ENCODE peak calls at places on chromosomes 5 and 9, in ten cellular contexts. B is CD4-positive, CD25-positive, alpha-beta regulatory T cell; E is heart right ventricle; A is A549; Z is CD8-positive, alpha-beta memory T cell; P is GM23338; J is spleen; S is aorta; L is fibroblast of lung; G is hepatocyte. Y is an unnamed sample.

GRCh38 chr9:124286292-124286931 is 28.7 kb downstream of the NEK6 start:
- DNase-seq in B (no peak), E (no peak), A (peak), Z (peak), P (no peak), J (no peak), S (no peak), L (peak), G (peak), Y (no peak)

GRCh38 chr5:151597749-151598148 is 6.6 kb upstream of the FAT2 start:
- DNase-seq in B (no peak), E (no peak), A (no peak), Z (no peak), P (peak), J (no peak), S (peak), L (no peak), G (no peak), Y (no peak)

GRCh38 chr5:14806452-14806851 is 65.1 kb downstream of the ANKH start:
- DNase-seq in B (no peak), E (peak), A (no peak), Z (no peak), P (no peak), J (no peak), S (peak), L (peak), G (no peak), Y (no peak)

GRCh38 chr5:13328316-13328715 is 616.2 kb downstream of the DNAH5 start:
- DNase-seq in B (no peak), E (no peak), A (no peak), Z (no peak), P (no peak), J (no peak), S (no peak), L (peak), G (no peak), Y (no peak)

GRCh38 chr5:180128671-180129261 is 57.2 kb upstream of the RNF130 start:
- DNase-seq in B (no peak), E (no peak), A (no peak), Z (no peak), P (no peak), J (peak), S (no peak), L (no peak), G (peak), Y (no peak)

GRCh38 chr9:104429147-104429546 is 74.9 kb upstream of the OR13F1 start:
- DNase-seq in B (no peak), E (no peak), A (no peak), Z (no peak), P (no peak), J (peak), S (no peak), L (no peak), G (no peak), Y (no peak)

GRCh38 chr9:34684145-34684544 is 6.9 kb downstream of the CCL19 start:
- DNase-seq in B (no peak), E (no peak), A (no peak), Z (no peak), P (no peak), J (no peak), S (no peak), L (no peak), G (no peak), Y (no peak)

GRCh38 chr9:82209797-82210470 is 221.4 kb downstream of the SPATA31D1 start:
- DNase-seq in B (no peak), E (no peak), A (no peak), Z (no peak), P (no peak), J (no peak), S (no peak), L (no peak), G (no peak), Y (no peak)

GRCh38 chr9:91182831-91183230 is 178.9 kb downstream of the AUH start:
- DNase-seq in B (no peak), E (no peak), A (no peak), Z (no peak), P (no peak), J (no peak), S (no peak), L (no peak), G (no peak), Y (no peak)

GRCh38 chr5:59325070-59325469 is 568.5 kb downstream of the PDE4D start:
- DNase-seq in B (no peak), E (no peak), A (no peak), Z (no peak), P (no peak), J (no peak), S (no peak), L (no peak), G (no peak), Y (no peak)

GRCh38 chr5:100789641-100790160 is 113.4 kb downstream of the ST8SIA4 start:
- DNase-seq in B (no peak), E (no peak), A (no peak), Z (no peak), P (no peak), J (no peak), S (no peak), L (no peak), G (no peak), Y (no peak)

GRCh38 chr9:1978941-1979340 is 36.2 kb upstream of the SMARCA2 start:
- DNase-seq in B (no peak), E (no peak), A (no peak), Z (no peak), P (no peak), J (no peak), S (no peak), L (peak), G (peak), Y (peak)

GRCh38 chr5:58687595-58687994 is 104.7 kb downstream of the RAB3C start:
- DNase-seq in B (no peak), E (no peak), A (no peak), Z (no peak), P (no peak), J (no peak), S (no peak), L (no peak), G (no peak), Y (no peak)

GRCh38 chr5:89470658-89471057 is 587.7 kb upstream of the MEF2C start:
- DNase-seq in B (no peak), E (no peak), A (no peak), Z (no peak), P (no peak), J (no peak), S (no peak), L (no peak), G (no peak), Y (no peak)

GRCh38 chr9:6955251-6955921 is 197.6 kb downstream of the KDM4C start:
- DNase-seq in B (no peak), E (no peak), A (no peak), Z (no peak), P (peak), J (no peak), S (no peak), L (peak), G (peak), Y (no peak)

GRCh38 chr5:127012933-127013332 is 17.4 kb downstream of the MARCHF3 start:
- DNase-seq in B (no peak), E (no peak), A (no peak), Z (no peak), P (no peak), J (no peak), S (no peak), L (peak), G (no peak), Y (no peak)

GRCh38 chr5:102561894-102562760 is 63.3 kb upstream of the SLCO6A1 start:
- DNase-seq in B (no peak), E (peak), A (peak), Z (no peak), P (peak), J (no peak), S (peak), L (no peak), G (peak), Y (no peak)

GRCh38 chr5:36734422-36734821 is 128.0 kb downstream of the SLC1A3 start:
- DNase-seq in B (no peak), E (no peak), A (peak), Z (no peak), P (peak), J (no peak), S (no peak), L (peak), G (peak), Y (no peak)

GRCh38 chr5:127830157-127830556 is 127.0 kb downstream of the CCDC192 start:
- DNase-seq in B (no peak), E (no peak), A (no peak), Z (no peak), P (no peak), J (no peak), S (no peak), L (peak), G (no peak), Y (no peak)

GRCh38 chr5:150604894-150605440 is 35.5 kb upstream of the SYNPO start:
- DNase-seq in B (no peak), E (no peak), A (no peak), Z (no peak), P (no peak), J (peak), S (peak), L (no peak), G (no peak), Y (no peak)

GRCh38 chr5:86971034-86971511 is 296.6 kb upstream of the RASA1 start:
- DNase-seq in B (no peak), E (no peak), A (peak), Z (no peak), P (peak), J (no peak), S (no peak), L (peak), G (no peak), Y (no peak)

GRCh38 chr5:54628049-54628448 is 110.5 kb downstream of the SNX18 start:
- DNase-seq in B (no peak), E (no peak), A (no peak), Z (no peak), P (no peak), J (no peak), S (no peak), L (no peak), G (peak), Y (no peak)

GRCh38 chr9:131043097-131043496 is 34.1 kb downstream of the LAMC3 start:
- DNase-seq in B (no peak), E (no peak), A (no peak), Z (no peak), P (no peak), J (no peak), S (no peak), L (no peak), G (peak), Y (no peak)

GRCh38 chr9:4222357-4222756 is 77.5 kb downstream of the GLIS3 start:
- DNase-seq in B (no peak), E (no peak), A (peak), Z (no peak), P (no peak), J (no peak), S (no peak), L (peak), G (no peak), Y (no peak)

GRCh38 chr9:4223434-4223833 is 76.4 kb downstream of the GLIS3 start:
- DNase-seq in B (no peak), E (no peak), A (no peak), Z (no peak), P (no peak), J (no peak), S (no peak), L (no peak), G (no peak), Y (no peak)

GRCh38 chr9:4221936-4222335 is 77.9 kb downstream of the GLIS3 start:
- DNase-seq in B (no peak), E (no peak), A (no peak), Z (no peak), P (no peak), J (no peak), S (no peak), L (no peak), G (no peak), Y (no peak)

GRCh38 chr9:4224181-4224580 is 75.7 kb downstream of the GLIS3 start:
- DNase-seq in B (no peak), E (no peak), A (no peak), Z (no peak), P (no peak), J (no peak), S (no peak), L (no peak), G (no peak), Y (no peak)

GRCh38 chr9:4220361-4220760 is 79.5 kb downstream of the GLIS3 start:
- DNase-seq in B (no peak), E (no peak), A (no peak), Z (no peak), P (no peak), J (no peak), S (no peak), L (peak), G (no peak), Y (no peak)
- H3K27ac ChIP-seq in B (no peak), E (no peak), A (no peak), Z (no peak), P (no peak), J (no peak), S (no peak), L (no peak), G (no peak), Y (no peak)

GRCh38 chr9:76181781-76182180 is 212.4 kb downstream of the RFK start:
- DNase-seq in B (no peak), E (no peak), A (no peak), Z (no peak), P (no peak), J (no peak), S (no peak), L (no peak), G (no peak), Y (no peak)

GRCh38 chr9:76176176-76176575 is 218.1 kb downstream of the RFK start:
- DNase-seq in B (no peak), E (no peak), A (no peak), Z (no peak), P (no peak), J (no peak), S (no peak), L (no peak), G (no peak), Y (no peak)

GRCh38 chr9:76177924-76178323 is 216.3 kb downstream of the RFK start:
- DNase-seq in B (no peak), E (no peak), A (no peak), Z (no peak), P (no peak), J (no peak), S (no peak), L (no peak), G (no peak), Y (no peak)

GRCh38 chr9:76181020-76181641 is 213.1 kb downstream of the RFK start:
- DNase-seq in B (no peak), E (no peak), A (peak), Z (no peak), P (no peak), J (no peak), S (no peak), L (peak), G (peak), Y (no peak)

GRCh38 chr9:76180541-76180940 is 213.7 kb downstream of the RFK start:
- DNase-seq in B (no peak), E (no peak), A (peak), Z (no peak), P (peak), J (no peak), S (no peak), L (peak), G (peak), Y (no peak)
- H3K27ac ChIP-seq in B (no peak), E (no peak), A (no peak), Z (no peak), P (no peak), J (no peak), S (no peak), L (no peak), G (peak), Y (peak)

DNA sequence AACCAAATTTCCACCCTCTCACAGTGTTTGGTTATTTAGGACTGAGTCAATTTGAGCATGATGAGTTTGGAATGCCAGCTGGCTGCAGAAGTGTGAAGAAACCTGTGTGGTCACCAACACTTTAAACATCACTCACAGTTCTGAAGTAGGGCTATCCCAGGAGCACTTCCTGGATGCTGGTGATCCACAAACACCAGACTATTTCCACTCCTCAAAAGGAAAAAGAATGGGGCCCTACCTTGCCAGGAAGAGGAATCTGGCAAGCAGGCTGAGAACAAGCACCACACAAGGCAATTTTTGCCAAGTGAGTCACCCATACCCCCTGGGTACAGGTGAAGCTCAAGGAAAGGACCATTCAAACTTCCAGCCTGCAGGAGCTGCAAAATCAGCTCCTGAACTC is 294.2 kb upstream of the PTGER4 start:
- DNase-seq in B (no peak), E (no peak), A (peak), Z (no peak), P (no peak), J (no peak), S (no peak), L (peak), G (no peak), Y (no peak)
- H3K27ac ChIP-seq in B (no peak), E (no peak), A (peak), Z (no peak), P (no peak), J (no peak), S (no peak), L (no peak), G (no peak), Y (no peak)

GRCh38 chr5:132497488-132497997 is 7.0 kb upstream of the IRF1 start:
- DNase-seq in B (no peak), E (peak), A (peak), Z (peak), P (peak), J (peak), S (peak), L (peak), G (peak), Y (peak)

GRCh38 chr5:132495672-132496630 is 5.4 kb upstream of the IRF1 start:
- DNase-seq in B (peak), E (peak), A (peak), Z (peak), P (peak), J (peak), S (peak), L (peak), G (peak), Y (peak)

GRCh38 chr5:132495063-132495671 is 4.6 kb upstream of the IRF1 start:
- DNase-seq in B (no peak), E (no peak), A (no peak), Z (peak), P (no peak), J (peak), S (no peak), L (no peak), G (peak), Y (no peak)

GRCh38 chr5:132498152-132498551 is 7.6 kb upstream of the IRF1 start:
- DNase-seq in B (no peak), E (peak), A (peak), Z (peak), P (no peak), J (peak), S (peak), L (peak), G (peak), Y (no peak)

DNA sequence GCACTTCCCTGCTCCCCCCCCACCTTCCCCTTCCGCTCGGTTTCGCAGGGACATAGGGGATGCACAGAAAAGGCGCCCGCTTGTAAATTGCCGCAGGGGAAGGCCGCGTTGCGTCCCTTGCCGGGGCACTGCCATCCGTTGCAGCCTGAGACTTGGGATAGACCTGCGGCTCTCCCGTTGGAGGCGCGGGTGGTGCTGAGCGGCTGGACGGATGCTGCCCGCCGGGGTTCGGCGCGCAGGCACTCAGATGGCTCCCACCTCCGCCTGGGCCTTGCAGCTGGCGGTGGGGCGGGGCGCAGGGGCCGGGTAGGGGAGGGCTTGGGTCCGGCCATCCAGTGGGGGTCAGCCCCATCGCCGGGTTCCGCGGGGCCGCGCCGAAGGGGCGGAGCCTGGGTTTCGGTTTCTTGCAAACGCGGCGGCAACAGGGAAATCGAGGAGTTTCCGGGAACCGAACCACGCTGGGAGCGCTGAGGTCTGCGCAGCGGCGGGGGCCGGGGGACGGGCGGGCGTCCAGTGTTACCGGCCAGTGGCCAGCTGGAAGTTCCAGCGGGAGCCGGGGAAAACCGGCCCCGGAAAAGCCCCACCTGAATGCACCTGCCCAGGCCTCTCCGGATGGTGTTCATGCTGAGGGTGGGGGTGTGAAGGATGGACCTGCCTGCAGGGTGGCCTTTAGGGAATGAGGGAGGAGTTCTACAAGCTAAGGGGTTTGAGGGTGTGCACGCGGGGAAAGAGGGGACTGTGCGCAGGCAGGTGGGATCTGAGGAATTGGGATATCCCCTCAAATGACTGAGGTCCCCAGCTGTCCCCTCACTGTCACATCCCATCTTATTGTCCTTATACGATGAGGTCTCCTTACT is 6.3 kb upstream of the IRF1 start:
- DNase-seq in B (peak), E (peak), A (peak), Z (peak), P (peak), J (peak), S (peak), L (peak), G (peak), Y (peak)
- H3K27ac ChIP-seq in B (peak), E (peak), A (peak), Z (peak), P (peak), J (peak), S (peak), L (peak), G (peak), Y (peak)

GRCh38 chr9:136683755-136684154 is 3.5 kb downstream of the AGPAT2 start:
- DNase-seq in B (no peak), E (no peak), A (no peak), Z (no peak), P (no peak), J (no peak), S (no peak), L (no peak), G (no peak), Y (no peak)
- H3K27ac ChIP-seq in B (no peak), E (no peak), A (no peak), Z (no peak), P (no peak), J (no peak), S (no peak), L (no peak), G (no peak), Y (no peak)

DNA sequence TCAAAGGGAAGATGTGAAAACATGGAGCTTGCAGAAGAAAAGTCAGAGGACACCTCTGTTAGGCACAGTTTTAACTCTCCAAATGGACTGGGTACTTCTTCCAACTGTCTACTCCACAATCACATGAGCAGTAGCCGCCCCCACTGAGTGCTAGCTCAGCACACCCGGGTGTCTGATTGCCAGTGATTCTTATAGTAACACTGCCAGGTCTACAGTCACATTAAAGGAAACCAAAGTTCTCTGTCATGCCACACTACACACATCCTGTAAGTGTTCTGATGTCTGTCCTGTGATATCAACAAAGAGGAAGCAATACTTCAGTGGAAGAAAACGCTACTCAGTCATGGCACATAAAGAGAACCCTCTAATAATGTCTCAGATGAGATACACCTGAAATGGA is at the start of gene HAVCR2:
- DNase-seq in B (no peak), E (peak), A (no peak), Z (peak), P (no peak), J (peak), S (peak), L (no peak), G (no peak), Y (no peak)
- H3K27ac ChIP-seq in B (peak), E (peak), A (no peak), Z (peak), P (no peak), J (peak), S (no peak), L (no peak), G (no peak), Y (no peak)

GRCh38 chr5:80962630-80963520 is 2.7 kb downstream of the RASGRF2 start:
- DNase-seq in B (no peak), E (no peak), A (no peak), Z (no peak), P (no peak), J (no peak), S (no peak), L (no peak), G (no peak), Y (no peak)
- H3K27ac ChIP-seq in B (peak), E (peak), A (no peak), Z (no peak), P (no peak), J (no peak), S (no peak), L (peak), G (no peak), Y (no peak)